ENCODE peak calls at places on chromosomes 3 and 15, in seven cellular contexts. S, E, L, W, Y, G and T are unnamed samples.

GRCh38 chr3:149954812-149955211 is 15.9 kb downstream of the PFN2 start:
- DNase-seq in Y (no peak), S (no peak), L (no peak), W (no peak), E (no peak), G (no peak), T (peak)

GRCh38 chr15:83436513-83437158 is 10.5 kb upstream of the SH3GL3 start:
- DNase-seq in S (no peak), E (no peak), W (no peak), Y (peak), G (no peak), L (peak), T (peak)

GRCh38 chr3:30693470-30694120 is 87.2 kb downstream of the TGFBR2 start:
- DNase-seq in L (peak), G (no peak), S (no peak), Y (peak), W (no peak), E (no peak), T (peak)

GRCh38 chr15:90143176-90143655 is 40.9 kb upstream of the IDH2 start:
- DNase-seq in Y (no peak), S (peak), G (peak), E (peak), L (peak), W (peak), T (peak)

GRCh38 chr3:49910409-49911123 is 6.9 kb upstream of the MST1R start:
- DNase-seq in W (no peak), G (no peak), E (no peak), L (no peak), S (no peak), Y (no peak), T (no peak)

GRCh38 chr3:30548605-30549004 is 57.8 kb upstream of the TGFBR2 start:
- DNase-seq in G (no peak), E (no peak), Y (no peak), W (no peak), L (no peak), S (no peak), T (no peak)

GRCh38 chr3:50648297-50648696 is 26.4 kb upstream of the DOCK3 start:
- DNase-seq in L (no peak), G (no peak), S (no peak), W (no peak), E (no peak), Y (peak), T (no peak)

GRCh38 chr3:146577662-146578061 is 27.5 kb downstream of the PLSCR5 start:
- DNase-seq in W (no peak), G (no peak), L (peak), S (no peak), E (no peak), Y (peak), T (peak)

GRCh38 chr15:61131598-61131954 is 97.5 kb downstream of the RORA start:
- DNase-seq in E (no peak), W (no peak), S (no peak), Y (no peak), G (no peak), L (no peak), T (peak)

GRCh38 chr15:29054171-29055045 is 168.6 kb downstream of the APBA2 start:
- DNase-seq in Y (no peak), W (no peak), L (no peak), G (no peak), E (no peak), S (no peak), T (no peak)

GRCh38 chr15:66785637-66786036 is 83.6 kb downstream of the SMAD6 start:
- DNase-seq in S (no peak), Y (no peak), G (no peak), E (no peak), L (no peak), W (no peak), T (no peak)

GRCh38 chr15:39273805-39274411 is 307.0 kb upstream of the THBS1 start:
- DNase-seq in E (no peak), S (no peak), G (peak), L (no peak), Y (no peak), W (no peak), T (no peak)

GRCh38 chr3:166527325-166527724 is 690.1 kb upstream of the BCHE start:
- DNase-seq in L (no peak), S (no peak), G (no peak), W (no peak), Y (no peak), E (no peak), T (no peak)

GRCh38 chr3:186219211-186219638 is 110.3 kb upstream of the ETV5 start:
- DNase-seq in W (no peak), S (no peak), E (no peak), Y (no peak), G (no peak), L (no peak), T (no peak)

GRCh38 chr15:40770147-40770721 is 454 bp downstream of the C15orf62 start:
- DNase-seq in Y (no peak), L (peak), W (no peak), S (no peak), G (no peak), E (no peak), T (no peak)

GRCh38 chr15:67017318-67017717 is 48.1 kb upstream of the SMAD3 start:
- DNase-seq in E (no peak), W (no peak), Y (no peak), S (no peak), G (no peak), L (no peak), T (no peak)